ENCODE peak calls at places on chromosomes 16 and 17, in eight cellular contexts. T is thoracic aorta, C is breast epithelium, H is SJCRH30, B is H1, E is endodermal cell, F is esophagus muscularis mucosa, R is PC-3. U is an unnamed sample.

GRCh38 chr16:57277586-57277985 is 6.9 kb downstream of the PLLP start:
- DNase-seq in T (no peak), C (no peak), H (peak; percentile 83), B (no peak), E (no peak), F (no peak), R (peak; percentile 96), U (no peak)

GRCh38 chr16:3186946-3187690 is 886 bp upstream of the OR1F1 start:
- DNase-seq in T (no peak), C (no peak), H (no peak), B (no peak), E (peak; percentile 53), F (no peak), R (no peak), U (no peak)

GRCh38 chr17:40168262-40168832 is 8.9 kb upstream of the RAPGEFL1 start:
- DNase-seq in T (no peak), C (peak; percentile 49), H (peak; percentile 31), B (peak; percentile 59), E (peak; percentile 82), F (no peak), R (peak; percentile 65), U (no peak)

GRCh38 chr17:1012823-1013728 is 16.1 kb downstream of the TIMM22 start:
- DNase-seq in T (no peak), C (no peak), H (no peak), B (no peak), E (no peak), F (no peak), R (no peak), U (peak; percentile 59)

GRCh38 chr16:734981-735881 is 5.6 kb downstream of the CIAO3 start:
- DNase-seq in T (no peak), C (no peak), H (peak; percentile 1), B (no peak), E (no peak), F (no peak), R (no peak), U (no peak)

GRCh38 chr17:44587339-44587738 is 30.1 kb downstream of the FZD2 start:
- DNase-seq in T (peak; percentile 58), C (no peak), H (peak; percentile 90), B (no peak), E (peak; percentile 93), F (no peak), R (peak; percentile 91), U (no peak)

GRCh38 chr16:71852146-71852545 is 6.4 kb downstream of the ATXN1L start:
- DNase-seq in T (no peak), C (no peak), H (no peak), B (no peak), E (no peak), F (no peak), R (no peak), U (no peak)

GRCh38 chr16:49463529-49463928 is 89.9 kb downstream of the C16orf78 start:
- DNase-seq in T (no peak), C (peak; percentile 21), H (no peak), B (peak; percentile 41), E (peak; percentile 36), F (peak; percentile 81), R (no peak), U (peak; percentile 39)

GRCh38 chr17:74137416-74137815 is 66.1 kb upstream of the RPL38 start:
- DNase-seq in T (no peak), C (no peak), H (no peak), B (no peak), E (peak; percentile 38), F (no peak), R (no peak), U (no peak)

GRCh38 chr16:89506791-89507191 is 1.4 kb upstream of the SPG7 start:
- DNase-seq in T (no peak), C (no peak), H (peak; percentile 69), B (no peak), E (no peak), F (no peak), R (no peak), U (no peak)

GRCh38 chr17:45413498-45413923 is 19.2 kb downstream of the ARHGAP27 start:
- DNase-seq in T (no peak), C (no peak), H (no peak), B (no peak), E (peak; percentile 38), F (no peak), R (no peak), U (no peak)

GRCh38 chr16:30041841-30042240 is 10.8 kb upstream of the TLCD3B start:
- DNase-seq in T (no peak), C (no peak), H (no peak), B (no peak), E (no peak), F (no peak), R (peak; percentile 67), U (no peak)

GRCh38 chr16:89410794-89411309 is 79.5 kb downstream of the ANKRD11 start:
- DNase-seq in T (peak; percentile 31), C (peak; percentile 50), H (peak; percentile 81), B (no peak), E (no peak), F (no peak), R (no peak), U (no peak)

GRCh38 chr16:69315486-69316311 is 4.5 kb downstream of the VPS4A start:
- DNase-seq in T (no peak), C (no peak), H (no peak), B (no peak), E (no peak), F (no peak), R (no peak), U (no peak)

GRCh38 chr16:70573451-70574121 is 50.0 kb downstream of the SF3B3 start:
- DNase-seq in T (no peak), C (no peak), H (no peak), B (no peak), E (no peak), F (no peak), R (peak; percentile 41), U (no peak)

GRCh38 chr17:58127846-58128245 is 20.3 kb upstream of the OR4D1 start:
- DNase-seq in T (no peak), C (no peak), H (no peak), B (no peak), E (no peak), F (no peak), R (no peak), U (no peak)

GRCh38 chr17:19986941-19987714 is 9.5 kb upstream of the AKAP10 start:
- DNase-seq in T (no peak), C (no peak), H (peak; percentile 1), B (no peak), E (peak; percentile 65), F (no peak), R (no peak), U (no peak)

GRCh38 chr17:72617557-72617956 is 474.9 kb downstream of the SLC39A11 start:
- DNase-seq in T (no peak), C (no peak), H (no peak), B (no peak), E (no peak), F (no peak), R (no peak), U (no peak)
- H3K4me1 ChIP-seq in T (no peaks in the 10 kb centered on the region), C (no peaks in the 10 kb centered on the region), H (no peaks in the 10 kb centered on the region), B (peaks cover 6% of the 10 kb centered on the region), E (peaks cover 3% of the 10 kb centered on the region), F (no peaks in the 10 kb centered on the region), R (peaks cover 44% of the 10 kb centered on the region), U (peaks cover 41% of the 10 kb centered on the region)

GRCh38 chr16:22373662-22374310 is 633 bp downstream of the CDR2 start:
- DNase-seq in T (no peak), C (peak; percentile 44), H (peak; percentile 43), B (no peak), E (peak; percentile 78), F (no peak), R (no peak), U (peak; percentile 72)
- H3K4me1 ChIP-seq in T (peaks cover 13% of the 10 kb centered on the region), C (no peaks in the 10 kb centered on the region), H (peaks cover 25% of the 10 kb centered on the region), B (peaks cover 7% of the 10 kb centered on the region), E (peaks cover 2% of the 10 kb centered on the region), F (peaks cover 32% of the 10 kb centered on the region), R (peaks cover 36% of the 10 kb centered on the region), U (peaks cover 52% of the 10 kb centered on the region)

GRCh38 chr17:2077040-2077439 is 22.1 kb downstream of the HIC1 start:
- DNase-seq in T (no peak), C (no peak), H (no peak), B (no peak), E (no peak), F (no peak), R (no peak), U (no peak)

GRCh38 chr17:2071421-2072281 is 16.7 kb downstream of the HIC1 start:
- DNase-seq in T (no peak), C (no peak), H (no peak), B (no peak), E (no peak), F (peak; percentile 92), R (no peak), U (no peak)

GRCh38 chr17:2075336-2076056 is 20.6 kb downstream of the HIC1 start:
- DNase-seq in T (no peak), C (no peak), H (peak; percentile 72), B (no peak), E (peak; percentile 81), F (no peak), R (peak; percentile 58), U (no peak)

GRCh38 chr17:2076461-2076984 is 21.6 kb downstream of the HIC1 start:
- DNase-seq in T (no peak), C (no peak), H (peak; percentile 81), B (no peak), E (no peak), F (peak; percentile 91), R (no peak), U (no peak)

DNA sequence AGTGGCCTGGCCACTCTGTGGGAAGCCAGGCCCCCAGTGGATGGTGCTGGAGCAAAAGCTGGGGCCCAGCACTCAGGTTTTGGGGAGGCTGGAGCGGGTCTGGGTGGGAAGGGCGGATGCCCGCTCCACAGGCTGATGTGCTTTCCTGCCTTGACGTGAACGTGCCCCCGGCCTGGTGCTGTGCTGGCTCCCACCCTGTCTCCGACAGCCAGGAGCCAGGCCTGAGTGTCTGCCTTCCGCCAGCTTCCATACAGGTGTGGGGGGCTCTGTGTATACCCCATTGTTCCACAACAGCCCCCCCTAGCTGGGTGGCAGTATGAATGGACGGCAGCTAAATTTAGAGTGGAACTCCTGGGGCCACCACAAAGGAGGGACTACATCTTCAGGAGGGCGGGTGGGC is 20.0 kb downstream of the HIC1 start:
- DNase-seq in T (no peak), C (no peak), H (no peak), B (no peak), E (no peak), F (no peak), R (no peak), U (no peak)
- H3K4me1 ChIP-seq in T (no peaks in the 10 kb centered on the region), C (no peaks in the 10 kb centered on the region), H (peaks cover 26% of the 10 kb centered on the region), B (peaks cover 8% of the 10 kb centered on the region), E (peaks cover 5% of the 10 kb centered on the region), F (peaks cover 56% of the 10 kb centered on the region), R (peaks cover 18% of the 10 kb centered on the region), U (peaks cover 39% of the 10 kb centered on the region)

GRCh38 chr17:77438241-77439204 is 297.8 kb downstream of the SEC14L1 start:
- DNase-seq in T (no peak), C (no peak), H (no peak), B (no peak), E (no peak), F (no peak), R (no peak), U (no peak)
- H3K4me1 ChIP-seq in T (peaks cover 56% of the 10 kb centered on the region), C (peaks cover 43% of the 10 kb centered on the region), H (peaks cover 83% of the 10 kb centered on the region), B (peaks cover 40% of the 10 kb centered on the region), E (peaks cover 11% of the 10 kb centered on the region), F (peaks cover 91% of the 10 kb centered on the region), R (no peaks in the 10 kb centered on the region), U (peaks cover 96% of the 10 kb centered on the region)

GRCh38 chr17:42010898-42011516 is 6.2 kb downstream of the DNAJC7 start:
- DNase-seq in T (no peak), C (no peak), H (no peak), B (no peak), E (peak; percentile 60), F (no peak), R (peak; percentile 23), U (no peak)
- H3K4me1 ChIP-seq in T (peaks cover 31% of the 10 kb centered on the region), C (no peaks in the 10 kb centered on the region), H (peaks cover 3% of the 10 kb centered on the region), B (peaks cover 18% of the 10 kb centered on the region), E (peaks cover 3% of the 10 kb centered on the region), F (peaks cover 72% of the 10 kb centered on the region), R (peaks cover 11% of the 10 kb centered on the region), U (peaks cover 55% of the 10 kb centered on the region)

U was measured in suprapubic skin.